ENCODE peak calls at places on chromosome 13, in eight cellular contexts. T is stomach, D is endodermal cell, Z is mucosa of descending colon, W is fibroblast of villous mesenchyme, F is AG09309, V is cardiac fibroblast, A is thoracic aorta. H is an unnamed sample.

GRCh38 chr13:97437729-97438128 is 3.8 kb downstream of the RAP2A start:
- DNase-seq in T (no peak), D (no peak), Z (no peak), W (no peak), F (no peak), V (no peak), A (no peak), H (no peak)

GRCh38 chr13:44396963-44397580 is 23.4 kb downstream of the SERP2 start:
- DNase-seq in T (no peak), D (peak), Z (no peak), W (peak), F (no peak), V (peak), A (no peak), H (peak)

GRCh38 chr13:27728271-27728670 is 64.0 kb upstream of the GSX1 start:
- DNase-seq in T (no peak), D (peak), Z (no peak), W (no peak), F (no peak), V (peak), A (no peak), H (no peak)

GRCh38 chr13:47623862-47624261 is 377.2 kb downstream of the SUCLA2 start:
- DNase-seq in T (no peak), D (no peak), Z (no peak), W (no peak), F (no peak), V (no peak), A (no peak), H (no peak)

GRCh38 chr13:52061587-52061986 is 37.1 kb downstream of the UTP14C start:
- DNase-seq in T (no peak), D (no peak), Z (no peak), W (no peak), F (no peak), V (peak), A (no peak), H (peak)

GRCh38 chr13:105291987-105292386 is 1243.5 kb downstream of the EFNB2 start:
- DNase-seq in T (no peak), D (no peak), Z (no peak), W (no peak), F (no peak), V (no peak), A (no peak), H (no peak)

GRCh38 chr13:105202384-105202783 is 1333.1 kb downstream of the EFNB2 start:
- DNase-seq in T (no peak), D (no peak), Z (no peak), W (peak), F (no peak), V (peak), A (no peak), H (peak)

GRCh38 chr13:36518707-36519106 is 86.4 kb downstream of the CCNA1 start:
- DNase-seq in T (no peak), D (no peak), Z (no peak), W (no peak), F (no peak), V (no peak), A (no peak), H (no peak)

GRCh38 chr13:111514646-111515617 is 194.5 kb downstream of the TEX29 start:
- DNase-seq in T (no peak), D (no peak), Z (peak), W (no peak), F (no peak), V (no peak), A (no peak), H (no peak)

GRCh38 chr13:48923376-48923775 is 52.3 kb upstream of the FNDC3A start:
- DNase-seq in T (no peak), D (no peak), Z (no peak), W (no peak), F (no peak), V (peak), A (no peak), H (peak)

GRCh38 chr13:32594339-32594738 is 8.1 kb downstream of the PDS5B start:
- DNase-seq in T (no peak), D (no peak), Z (no peak), W (no peak), F (no peak), V (peak), A (no peak), H (peak)

GRCh38 chr13:27960362-27961226 is 8.5 kb downstream of the CDX2 start:
- DNase-seq in T (peak), D (peak), Z (peak), W (peak), F (no peak), V (peak), A (no peak), H (no peak)

GRCh38 chr13:32838985-32839384 is 177.2 kb upstream of the KL start:
- DNase-seq in T (peak), D (peak), Z (no peak), W (peak), F (no peak), V (peak), A (no peak), H (no peak)

GRCh38 chr13:98507060-98507797 is 69.7 kb downstream of the STK24 start:
- DNase-seq in T (peak), D (peak), Z (peak), W (peak), F (no peak), V (no peak), A (no peak), H (peak)

GRCh38 chr13:70189981-70190380 is 81.7 kb upstream of the KLHL1 start:
- DNase-seq in T (no peak), D (no peak), Z (no peak), W (no peak), F (no peak), V (no peak), A (no peak), H (no peak)

GRCh38 chr13:114049026-114049425 is 75.2 kb upstream of the C13orf46 start:
- DNase-seq in T (no peak), D (no peak), Z (peak), W (no peak), F (no peak), V (no peak), A (no peak), H (no peak)

GRCh38 chr13:62060570-62060969 is 644.9 kb upstream of the PCDH20 start:
- DNase-seq in T (no peak), D (no peak), Z (no peak), W (no peak), F (no peak), V (no peak), A (no peak), H (no peak)

GRCh38 chr13:66992183-66992582 is 238.0 kb downstream of the PCDH9 start:
- DNase-seq in T (no peak), D (no peak), Z (no peak), W (peak), F (no peak), V (peak), A (no peak), H (peak)

GRCh38 chr13:30569901-30570576 is 47.7 kb upstream of the USPL1 start:
- DNase-seq in T (peak), D (peak), Z (no peak), W (peak), F (peak), V (peak), A (peak), H (peak)

GRCh38 chr13:92829930-92830329 is 396.7 kb upstream of the GPC6 start:
- DNase-seq in T (no peak), D (no peak), Z (no peak), W (no peak), F (no peak), V (no peak), A (no peak), H (peak)

GRCh38 chr13:114107686-114108081 is 24.7 kb downstream of the RASA3 start:
- DNase-seq in T (no peak), D (peak), Z (peak), W (peak), F (no peak), V (peak), A (no peak), H (peak)

GRCh38 chr13:110748271-110748670 is 34.8 kb downstream of the ING1 start:
- DNase-seq in T (no peak), D (no peak), Z (no peak), W (no peak), F (no peak), V (no peak), A (no peak), H (no peak)

GRCh38 chr13:101406787-101407186 is 9.5 kb downstream of the NALCN start:
- DNase-seq in T (no peak), D (no peak), Z (no peak), W (no peak), F (no peak), V (peak), A (no peak), H (no peak)

GRCh38 chr13:44373601-44374347 is at the start of gene SERP2:
- DNase-seq in T (no peak), D (peak), Z (peak), W (no peak), F (no peak), V (peak), A (no peak), H (peak)

DNA sequence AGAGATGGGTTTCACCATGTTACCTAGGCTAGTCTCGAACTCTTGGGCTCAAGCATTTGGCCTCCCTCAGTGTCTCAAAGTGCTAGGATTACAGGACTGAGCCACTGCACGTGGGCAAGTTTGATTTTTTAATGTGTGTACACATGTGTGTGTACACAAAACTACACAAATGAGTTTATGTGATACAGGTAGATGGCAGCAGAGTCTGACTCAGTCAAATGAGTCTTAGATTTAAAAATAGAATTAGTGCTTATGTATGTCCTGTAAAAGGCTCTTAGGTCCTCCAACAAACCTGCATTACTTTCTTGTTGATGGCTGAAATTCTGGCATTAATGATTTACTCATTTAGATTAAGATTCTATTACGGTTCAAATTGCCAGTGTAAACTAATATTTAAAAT is 293.7 kb downstream of the PCDH17 start:
- DNase-seq in T (no peak), D (no peak), Z (no peak), W (no peak), F (no peak), V (no peak), A (no peak), H (no peak)
- TF ChIP-seq CTCF in T (no peak), D (no peak), Z (no peak), W (no peak), F (no peak), V (no peak), A (no peak), H (no peak)

GRCh38 chr13:40127925-40128324 is 472.5 kb downstream of the COG6 start:
- DNase-seq in T (no peak), D (no peak), Z (no peak), W (no peak), F (no peak), V (no peak), A (no peak), H (no peak)

GRCh38 chr13:40124648-40125045 is 469.2 kb downstream of the COG6 start:
- DNase-seq in T (no peak), D (no peak), Z (no peak), W (no peak), F (no peak), V (no peak), A (no peak), H (no peak)

GRCh38 chr13:40125336-40125735 is 469.9 kb downstream of the COG6 start:
- DNase-seq in T (no peak), D (no peak), Z (no peak), W (no peak), F (no peak), V (no peak), A (no peak), H (no peak)

GRCh38 chr13:40127476-40127875 is 472.0 kb downstream of the COG6 start:
- DNase-seq in T (no peak), D (no peak), Z (no peak), W (no peak), F (no peak), V (no peak), A (no peak), H (no peak)

GRCh38 chr13:40126301-40127085 is 471.0 kb downstream of the COG6 start:
- DNase-seq in T (no peak), D (no peak), Z (no peak), W (no peak), F (no peak), V (no peak), A (no peak), H (no peak)
- H3K4me3 ChIP-seq in T (no peak), D (no peak), Z (no peak), W (no peak), F (no peak), V (no peak), A (no peak), H (no peak)

GRCh38 chr13:45821861-45822260 is 29.7 kb downstream of the SIAH3 start:
- DNase-seq in T (no peak), D (no peak), Z (no peak), W (no peak), F (no peak), V (no peak), A (no peak), H (no peak)

GRCh38 chr13:45812599-45813372 is 38.8 kb downstream of the SIAH3 start:
- DNase-seq in T (no peak), D (no peak), Z (no peak), W (no peak), F (no peak), V (no peak), A (no peak), H (no peak)

GRCh38 chr13:45823583-45823982 is 28.0 kb downstream of the SIAH3 start:
- DNase-seq in T (no peak), D (no peak), Z (no peak), W (no peak), F (no peak), V (no peak), A (no peak), H (no peak)

GRCh38 chr13:45820106-45820838 is 31.3 kb downstream of the SIAH3 start:
- DNase-seq in T (no peak), D (no peak), Z (no peak), W (no peak), F (no peak), V (no peak), A (no peak), H (no peak)

DNA sequence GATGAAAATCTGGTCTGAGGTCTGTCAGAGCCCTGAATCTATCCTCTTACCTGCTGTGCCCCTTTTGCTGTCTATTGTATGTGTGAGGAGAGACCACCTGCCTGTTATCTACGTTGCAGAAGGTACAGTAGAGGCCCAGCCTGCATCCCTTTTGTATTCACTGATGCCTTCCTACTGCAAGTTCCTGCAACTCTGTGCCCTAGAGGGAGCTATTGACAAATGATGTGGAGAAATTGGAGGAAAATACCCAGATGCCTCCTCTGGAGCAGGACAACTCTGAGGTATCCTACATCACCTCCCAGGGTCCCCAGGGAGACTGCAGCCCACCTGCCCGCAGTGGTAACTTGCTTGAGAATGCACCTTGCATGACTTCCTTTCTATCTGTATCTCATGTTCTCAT is 33.7 kb downstream of the SIAH3 start:
- DNase-seq in T (no peak), D (no peak), Z (no peak), W (peak), F (no peak), V (no peak), A (no peak), H (no peak)
- TF ChIP-seq CTCF in T (no peak), D (peak), Z (no peak), W (peak), F (no peak), V (no peak), A (no peak), H (no peak)

DNA sequence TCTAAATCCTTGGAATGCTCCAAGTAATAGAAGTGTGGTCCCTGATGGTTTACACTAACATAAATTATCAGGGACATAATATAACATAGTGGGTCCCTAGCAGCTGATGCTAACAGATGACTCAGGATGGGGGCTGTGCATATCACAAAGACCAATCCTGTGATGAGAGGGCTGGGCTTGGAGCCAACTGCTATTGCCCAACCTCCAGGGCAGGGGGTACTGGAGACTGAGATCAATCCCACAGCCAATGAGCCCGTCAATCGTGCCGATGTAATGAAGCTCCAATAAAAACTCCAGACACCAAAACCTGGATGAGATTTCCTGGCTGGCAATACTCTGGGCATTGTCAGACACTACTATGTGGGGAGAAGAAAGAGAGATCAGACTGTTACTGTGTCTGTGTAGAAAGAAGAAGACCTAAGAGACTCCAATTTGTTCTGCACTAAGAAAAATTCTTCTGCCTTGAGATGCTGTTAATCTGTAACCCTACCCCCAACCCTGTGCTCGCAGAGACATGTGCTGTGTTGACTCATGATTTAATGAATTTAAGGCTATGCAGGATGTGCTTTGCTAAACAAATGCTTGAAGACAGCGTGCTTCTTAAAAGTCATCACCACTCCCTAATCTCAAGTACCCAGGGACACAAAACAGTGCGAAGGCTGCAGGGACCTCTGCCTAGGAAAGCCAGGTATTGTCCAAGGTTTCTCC is 33.4 kb downstream of the ABCC4 start:
- DNase-seq in T (peak), D (no peak), Z (no peak), W (peak), F (peak), V (peak), A (no peak), H (peak)
- H3K4me3 ChIP-seq in T (no peak), D (no peak), Z (no peak), W (peak), F (no peak), V (no peak), A (no peak), H (no peak)

DNA sequence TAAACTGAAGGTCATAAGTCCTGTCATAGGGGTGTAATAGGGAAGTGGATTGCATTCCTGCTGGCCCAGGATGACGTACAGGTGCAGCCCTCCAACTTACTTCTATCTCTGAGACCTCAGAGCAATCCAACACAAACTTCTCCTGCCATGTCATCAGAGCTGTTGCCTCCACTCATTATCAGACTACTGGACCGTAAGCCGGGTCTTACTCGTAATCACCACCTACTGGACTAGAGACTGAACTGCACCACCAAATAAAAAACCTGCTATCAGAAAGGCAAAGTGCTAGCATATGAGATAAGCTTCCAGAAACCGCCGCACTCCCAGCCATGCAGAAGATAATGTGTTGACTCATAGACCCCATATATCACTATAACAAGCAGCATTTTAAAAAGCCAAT is 102.1 kb downstream of the SLITRK1 start:
- DNase-seq in T (no peak), D (peak), Z (no peak), W (no peak), F (no peak), V (peak), A (no peak), H (peak)
- TF ChIP-seq CTCF in T (peak), D (peak), Z (no peak), W (peak), F (peak), V (peak), A (no peak), H (peak)

GRCh38 chr13:91323349-91323748 is 24.1 kb upstream of the MIR17HG start:
- DNase-seq in T (no peak), D (no peak), Z (no peak), W (no peak), F (no peak), V (no peak), A (no peak), H (no peak)
- H3K4me3 ChIP-seq in T (no peak), D (no peak), Z (no peak), W (no peak), F (no peak), V (no peak), A (no peak), H (no peak)

GRCh38 chr13:25375727-25376358 is 4.1 kb downstream of the ATP8A2 start:
- DNase-seq in T (no peak), D (peak), Z (no peak), W (peak), F (peak), V (peak), A (no peak), H (peak)
- TF ChIP-seq CTCF in T (peak), D (peak), Z (peak), W (peak), F (peak), V (peak), A (peak), H (peak)

H was measured in fibroblast of the aortic adventitia.